ENCODE peak calls at places on chromosomes 4 and X, in six cellular contexts. One of them, this sample, is unnamed.

GRCh38 chrX:16819634-16820033 is 33.4 kb downstream of the TXLNG start:
- DNase-seq in kidney tubule cell: no peak
- DNase-seq in germinal center: no peak
- DNase-seq in SK-N-SH: no peak
- DNase-seq in central memory CD4-positive, alpha-beta T cell: no peak
- DNase-seq in GM04504: no peak
- DNase-seq in this sample: no peak

GRCh38 chr4:6445403-6446129 is 26.8 kb downstream of the PPP2R2C start:
- DNase-seq in SK-N-SH: no peak
- DNase-seq in GM04504: no peak
- DNase-seq in germinal center: no peak
- DNase-seq in central memory CD4-positive, alpha-beta T cell: no peak
- DNase-seq in kidney tubule cell: no peak
- DNase-seq in this sample: no peak

GRCh38 chr4:102586644-102587021 is 85.5 kb downstream of the NFKB1 start:
- DNase-seq in kidney tubule cell: no peak
- DNase-seq in germinal center: no peak
- DNase-seq in GM04504: no peak
- DNase-seq in central memory CD4-positive, alpha-beta T cell: peak
- DNase-seq in SK-N-SH: no peak
- DNase-seq in this sample: no peak

GRCh38 chr4:167838686-167839085 is 253.7 kb upstream of the ANXA10 start:
- DNase-seq in central memory CD4-positive, alpha-beta T cell: no peak
- DNase-seq in SK-N-SH: no peak
- DNase-seq in GM04504: no peak
- DNase-seq in kidney tubule cell: no peak
- DNase-seq in germinal center: no peak
- DNase-seq in this sample: no peak

GRCh38 chr4:152100378-152101201 is 339.8 kb upstream of the GATB start:
- DNase-seq in germinal center: peak
- DNase-seq in SK-N-SH: no peak
- DNase-seq in GM04504: no peak
- DNase-seq in kidney tubule cell: peak
- DNase-seq in central memory CD4-positive, alpha-beta T cell: peak
- DNase-seq in this sample: no peak

GRCh38 chr4:76977731-76978350 is 28.3 kb downstream of the SEPTIN11 start:
- DNase-seq in kidney tubule cell: peak
- DNase-seq in germinal center: no peak
- DNase-seq in GM04504: no peak
- DNase-seq in central memory CD4-positive, alpha-beta T cell: no peak
- DNase-seq in SK-N-SH: no peak
- DNase-seq in this sample: peak

GRCh38 chr4:1522606-1523005 is 116.4 kb upstream of the NKX1-1 start:
- DNase-seq in GM04504: no peak
- DNase-seq in central memory CD4-positive, alpha-beta T cell: no peak
- DNase-seq in germinal center: no peak
- DNase-seq in kidney tubule cell: no peak
- DNase-seq in SK-N-SH: no peak
- DNase-seq in this sample: no peak

GRCh38 chr4:109977854-109978501 is 65.3 kb downstream of the EGF start:
- DNase-seq in GM04504: no peak
- DNase-seq in SK-N-SH: peak
- DNase-seq in kidney tubule cell: peak
- DNase-seq in central memory CD4-positive, alpha-beta T cell: peak
- DNase-seq in germinal center: no peak
- DNase-seq in this sample: peak

GRCh38 chr4:52290468-52290867 is 239.4 kb downstream of the SPATA18 start:
- DNase-seq in GM04504: no peak
- DNase-seq in SK-N-SH: no peak
- DNase-seq in germinal center: no peak
- DNase-seq in central memory CD4-positive, alpha-beta T cell: no peak
- DNase-seq in kidney tubule cell: no peak
- DNase-seq in this sample: no peak

GRCh38 chrX:13069771-13070410 is 25.5 kb upstream of the FAM9C start:
- DNase-seq in GM04504: no peak
- DNase-seq in SK-N-SH: no peak
- DNase-seq in germinal center: no peak
- DNase-seq in kidney tubule cell: no peak
- DNase-seq in central memory CD4-positive, alpha-beta T cell: no peak
- DNase-seq in this sample: no peak

GRCh38 chr4:7051144-7051495 is 7.9 kb downstream of the TADA2B start:
- DNase-seq in kidney tubule cell: no peak
- DNase-seq in central memory CD4-positive, alpha-beta T cell: no peak
- DNase-seq in SK-N-SH: no peak
- DNase-seq in germinal center: no peak
- DNase-seq in GM04504: no peak
- DNase-seq in this sample: no peak

GRCh38 chr4:52869196-52869595 is 7.1 kb downstream of the RASL11B start:
- DNase-seq in SK-N-SH: peak
- DNase-seq in kidney tubule cell: no peak
- DNase-seq in central memory CD4-positive, alpha-beta T cell: no peak
- DNase-seq in GM04504: peak
- DNase-seq in germinal center: no peak
- DNase-seq in this sample: no peak

GRCh38 chr4:89109841-89110540 is 1.3 kb upstream of the TIGD2 start:
- DNase-seq in kidney tubule cell: no peak
- DNase-seq in central memory CD4-positive, alpha-beta T cell: no peak
- DNase-seq in germinal center: no peak
- DNase-seq in SK-N-SH: peak
- DNase-seq in GM04504: no peak
- DNase-seq in this sample: no peak

GRCh38 chr4:52824603-52825310 is 37.4 kb upstream of the RASL11B start:
- DNase-seq in central memory CD4-positive, alpha-beta T cell: no peak
- DNase-seq in SK-N-SH: peak
- DNase-seq in GM04504: no peak
- DNase-seq in germinal center: no peak
- DNase-seq in kidney tubule cell: peak
- DNase-seq in this sample: no peak

GRCh38 chrX:56319165-56319564 is 87.0 kb downstream of the KLF8 start:
- DNase-seq in GM04504: no peak
- DNase-seq in kidney tubule cell: no peak
- DNase-seq in germinal center: no peak
- DNase-seq in SK-N-SH: no peak
- DNase-seq in central memory CD4-positive, alpha-beta T cell: no peak
- DNase-seq in this sample: no peak

GRCh38 chr4:102815981-102816380 is 11.4 kb downstream of the UBE2D3 start:
- DNase-seq in central memory CD4-positive, alpha-beta T cell: no peak
- DNase-seq in GM04504: peak
- DNase-seq in germinal center: no peak
- DNase-seq in SK-N-SH: no peak
- DNase-seq in kidney tubule cell: peak
- DNase-seq in this sample: peak

GRCh38 chrX:138945219-138945618 is 233.7 kb upstream of the FGF13 start:
- DNase-seq in germinal center: no peak
- DNase-seq in central memory CD4-positive, alpha-beta T cell: no peak
- DNase-seq in GM04504: no peak
- DNase-seq in SK-N-SH: no peak
- DNase-seq in kidney tubule cell: peak
- DNase-seq in this sample: no peak

GRCh38 chr4:78682090-78682489 is 94.1 kb upstream of the BMP2K start:
- DNase-seq in GM04504: no peak
- DNase-seq in SK-N-SH: no peak
- DNase-seq in germinal center: no peak
- DNase-seq in kidney tubule cell: no peak
- DNase-seq in central memory CD4-positive, alpha-beta T cell: no peak
- DNase-seq in this sample: no peak

GRCh38 chrX:130212371-130212770 is 40.6 kb downstream of the RAB33A start:
- DNase-seq in germinal center: no peak
- DNase-seq in GM04504: no peak
- DNase-seq in kidney tubule cell: no peak
- DNase-seq in central memory CD4-positive, alpha-beta T cell: no peak
- DNase-seq in SK-N-SH: no peak
- DNase-seq in this sample: no peak

This sample was measured in ACHN.